ENCODE peak calls at places on chromosome 2, in nine cellular contexts. D is retina; H is activated gamma-delta T cell treated with Interleukin-2 at 50 U/mL for 16 hours; B is GDM1; T is GM13976; W is fibroblast of gingiva; U is stimulated activated CD4-positive, alpha-beta T cell treated with anti-CD3 and anti-CD28 coated beads, Interleukin-2, amount 100 ng/mL, for 48 hours; J is fibroblast of the aortic adventitia; M is endodermal cell. S is an unnamed sample.

GRCh38 chr2:240127911-240128607 is 8.0 kb downstream of the COPS9 start:
- DNase-seq in D (no peak), H (no peak), B (no peak), T (no peak), W (no peak), U (no peak), J (no peak), M (no peak), S (no peak)

GRCh38 chr2:23293756-23294155 is 91.2 kb upstream of the KLHL29 start:
- DNase-seq in D (no peak), H (no peak), B (no peak), T (no peak), W (no peak), U (no peak), J (peak; percentile 5), M (no peak), S (no peak)

GRCh38 chr2:23637011-23637778 is 252.2 kb downstream of the KLHL29 start:
- DNase-seq in D (peak; percentile 58), H (no peak), B (no peak), T (no peak), W (peak; percentile 18), U (no peak), J (peak; percentile 85), M (peak; percentile 65), S (no peak)

GRCh38 chr2:10922307-10923006 is 10.7 kb downstream of the KCNF1 start:
- DNase-seq in D (no peak), H (no peak), B (no peak), T (no peak), W (no peak), U (no peak), J (no peak), M (no peak), S (no peak)

GRCh38 chr2:221002101-221002500 is 570.0 kb downstream of the EPHA4 start:
- DNase-seq in D (no peak), H (no peak), B (no peak), T (no peak), W (no peak), U (no peak), J (no peak), M (no peak), S (no peak)

GRCh38 chr2:161780881-161781280 is 156.7 kb downstream of the SLC4A10 start:
- DNase-seq in D (no peak), H (no peak), B (no peak), T (no peak), W (no peak), U (no peak), J (no peak), M (no peak), S (no peak)

GRCh38 chr2:43300222-43300621 is 73.8 kb upstream of the ZFP36L2 start:
- DNase-seq in D (no peak), H (no peak), B (no peak), T (no peak), W (no peak), U (no peak), J (no peak), M (no peak), S (no peak)

GRCh38 chr2:127632592-127633489 is 13.1 kb upstream of the GPR17 start:
- DNase-seq in D (no peak), H (no peak), B (no peak), T (peak; percentile 79), W (no peak), U (no peak), J (no peak), M (no peak), S (no peak)

GRCh38 chr2:42009657-42010580 is 37.9 kb upstream of the PKDCC start:
- DNase-seq in D (no peak), H (no peak), B (no peak), T (no peak), W (no peak), U (peak; percentile 3), J (peak; percentile 47), M (no peak), S (no peak)

GRCh38 chr2:206764673-206765241 is 371 bp downstream of the MDH1B start:
- DNase-seq in D (no peak), H (no peak), B (no peak), T (no peak), W (no peak), U (no peak), J (no peak), M (no peak), S (no peak)

GRCh38 chr2:125341353-125341752 is 1314.6 kb upstream of the GYPC start:
- DNase-seq in D (no peak), H (no peak), B (no peak), T (no peak), W (no peak), U (no peak), J (no peak), M (no peak), S (no peak)

GRCh38 chr2:24785704-24786321 is 7.4 kb downstream of the PTRHD1 start:
- DNase-seq in D (no peak), H (no peak), B (peak; percentile 42), T (no peak), W (no peak), U (no peak), J (no peak), M (no peak), S (no peak)